ENCODE peak calls at places on chromosome 2, in eight cellular contexts. Z is H9, Q is esophagus squamous epithelium, G is fibroblast of lung, R is OCI-LY7, W is suprapubic skin, I is bronchial epithelial cell, O is lower lobe of right lung. N is an unnamed sample.

GRCh38 chr2:41321341-41321740 is 726.5 kb upstream of the PKDCC start:
- DNase-seq in O (no peak), Q (no peak), R (no peak), I (peak; percentile 78), W (no peak), G (no peak), Z (no peak), N (no peak)

GRCh38 chr2:219010162-219010756 is 17.0 kb upstream of the CRYBA2 start:
- DNase-seq in W (no peak), R (peak; percentile 44), Z (peak; percentile 67), G (no peak), I (peak; percentile 25), Q (no peak), O (no peak), N (no peak)

GRCh38 chr2:26086155-26086634 is 52.3 kb downstream of the RAB10 start:
- DNase-seq in I (peak; percentile 60), G (peak; percentile 95), O (no peak), Z (no peak), W (no peak), R (no peak), Q (no peak), N (no peak)

GRCh38 chr2:217731805-217732204 is 271.0 kb downstream of the TNS1 start:
- DNase-seq in W (no peak), Q (no peak), Z (no peak), G (peak; percentile 45), R (no peak), I (no peak), O (no peak), N (no peak)

GRCh38 chr2:86646865-86647264 is 23.2 kb upstream of the RNF103 start:
- DNase-seq in W (no peak), I (peak; percentile 19), Z (no peak), R (no peak), G (no peak), Q (no peak), O (no peak), N (no peak)

GRCh38 chr2:84879595-84880394 is 1.1 kb downstream of the TRABD2A start:
- DNase-seq in I (no peak), Z (peak; percentile 50), Q (no peak), G (no peak), R (peak; percentile 28), W (no peak), O (no peak), N (no peak)

GRCh38 chr2:218465987-218466633 is 47.2 kb downstream of the VIL1 start:
- DNase-seq in Q (no peak), I (peak; percentile 44), W (no peak), Z (no peak), O (no peak), G (peak; percentile 16), R (peak; percentile 24), N (peak; percentile 3)

GRCh38 chr2:39492095-39492590 is 55.1 kb upstream of the MAP4K3 start:
- DNase-seq in Q (no peak), Z (no peak), W (no peak), O (no peak), R (peak; percentile 94), G (peak; percentile 99), I (peak; percentile 99), N (peak; percentile 78)

GRCh38 chr2:122734756-122735155 is 979.3 kb downstream of the TSN start:
- DNase-seq in G (peak; percentile 70), Q (no peak), R (no peak), W (no peak), I (no peak), Z (peak; percentile 88), O (no peak), N (no peak)

GRCh38 chr2:26846881-26847662 is 860 bp upstream of the DPYSL5 start:
- DNase-seq in O (no peak), Z (no peak), Q (no peak), G (no peak), R (no peak), I (no peak), W (no peak), N (no peak)

GRCh38 chr2:219448099-219448775 is 13.6 kb downstream of the SPEG start:
- DNase-seq in R (no peak), Q (no peak), W (no peak), I (no peak), O (no peak), Z (peak; percentile 63), G (no peak), N (no peak)

GRCh38 chr2:208101716-208102631 is 22.4 kb downstream of the CRYGD start:
- DNase-seq in G (peak; percentile 34), Q (no peak), Z (no peak), W (no peak), O (no peak), R (no peak), I (peak; percentile 29), N (no peak)

GRCh38 chr2:16037808-16038457 is 97.6 kb downstream of the MYCN start:
- DNase-seq in Q (no peak), G (no peak), I (no peak), O (no peak), W (no peak), Z (no peak), R (no peak), N (no peak)

GRCh38 chr2:10787176-10787968 is 25.2 kb downstream of the PDIA6 start:
- DNase-seq in I (no peak), R (peak; percentile 18), G (no peak), Z (peak; percentile 64), O (no peak), Q (no peak), W (no peak), N (no peak)

GRCh38 chr2:224410946-224411561 is 9.1 kb upstream of the FAM124B start:
- DNase-seq in Z (no peak), I (peak; percentile 54), Q (no peak), W (no peak), O (no peak), G (peak; percentile 57), R (no peak), N (no peak)

GRCh38 chr2:156343096-156343939 is 10.8 kb upstream of the NR4A2 start:
- DNase-seq in G (no peak), Z (no peak), W (no peak), R (no peak), Q (no peak), O (no peak), I (no peak), N (no peak)

GRCh38 chr2:136255648-136256461 is 137.9 kb upstream of the CXCR4 start:
- DNase-seq in W (no peak), O (no peak), Q (no peak), R (peak; percentile 85), Z (no peak), I (no peak), G (no peak), N (no peak)
- TF ChIP-seq CTCF in W (no peak), O (no peak), Q (no peak), R (peak; percentile 80), Z (peak; percentile 21), I (no peak), G (no peak), N (no peak)

GRCh38 chr2:70785137-70785911 is 5.1 kb downstream of the FIGLA start:
- DNase-seq in Z (peak; percentile 62), G (peak; percentile 31), I (peak; percentile 35), R (peak; percentile 20), Q (no peak), O (no peak), W (no peak), N (no peak)
- TF ChIP-seq CTCF in Z (peak; percentile 79), G (peak; percentile 34), I (peak; percentile 58), R (peak; percentile 69), Q (no peak), O (peak; percentile 30), W (no peak), N (peak; percentile 24)

GRCh38 chr2:177252808-177253531 is 11.6 kb downstream of the NFE2L2 start:
- DNase-seq in Q (no peak), W (no peak), R (no peak), G (no peak), Z (no peak), I (peak; percentile 51), O (no peak), N (no peak)

GRCh38 chr2:177256026-177256425 is 8.5 kb downstream of the NFE2L2 start:
- DNase-seq in Z (no peak), Q (no peak), W (no peak), I (no peak), R (no peak), O (no peak), G (no peak), N (no peak)

GRCh38 chr2:177255227-177255601 is 9.3 kb downstream of the NFE2L2 start:
- DNase-seq in I (no peak), G (no peak), Z (no peak), O (no peak), W (no peak), R (no peak), Q (no peak), N (no peak)

GRCh38 chr2:177253704-177254103 is 10.8 kb downstream of the NFE2L2 start:
- DNase-seq in Q (no peak), G (no peak), O (no peak), R (no peak), Z (no peak), W (no peak), I (no peak), N (no peak)

DNA sequence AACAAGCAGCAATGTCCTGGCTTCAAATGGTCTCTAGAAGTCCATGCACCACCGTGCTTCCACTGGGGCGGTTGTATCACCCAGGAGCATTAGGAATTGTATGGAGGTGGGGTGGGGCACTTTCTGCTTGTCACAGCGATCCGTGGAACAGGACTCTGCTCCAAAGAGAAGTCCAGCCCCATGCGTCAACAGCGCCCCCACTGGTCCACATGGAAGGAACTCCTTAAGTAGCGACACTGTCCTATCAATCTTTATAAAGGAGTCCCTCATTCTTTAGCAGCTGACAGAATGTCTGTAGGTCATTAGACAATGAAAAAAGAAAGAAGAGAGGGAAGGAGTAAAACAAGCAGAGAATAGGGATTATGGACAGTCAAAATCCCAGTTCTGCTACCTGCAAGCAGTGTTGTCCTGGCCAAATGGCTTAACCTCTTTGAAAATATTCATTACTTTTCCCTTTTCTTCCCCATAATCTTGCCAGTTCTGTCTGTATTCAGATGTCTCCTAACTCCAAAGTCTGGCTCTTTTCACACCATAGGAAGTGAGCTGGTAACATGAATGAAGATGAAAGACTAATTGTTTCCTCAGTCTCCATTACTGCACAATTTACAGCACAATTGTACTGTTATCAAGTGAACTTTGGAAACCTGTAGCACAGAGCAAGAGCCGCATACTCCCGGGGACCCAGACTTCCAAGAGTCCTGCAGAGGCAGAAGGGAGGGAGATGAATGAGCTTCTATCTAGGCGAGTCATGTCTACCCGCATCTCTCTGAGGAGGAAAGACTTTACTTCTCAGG is 9.9 kb downstream of the NFE2L2 start:
- DNase-seq in I (no peak), Q (no peak), O (peak; percentile 57), W (no peak), Z (peak; percentile 80), G (peak; percentile 59), R (no peak), N (no peak)
- TF ChIP-seq CTCF in I (peak; percentile 61), Q (no peak), O (peak; percentile 20), W (peak; percentile 23), Z (peak; percentile 87), G (peak; percentile 37), R (peak; percentile 70), N (peak; percentile 36)

DNA sequence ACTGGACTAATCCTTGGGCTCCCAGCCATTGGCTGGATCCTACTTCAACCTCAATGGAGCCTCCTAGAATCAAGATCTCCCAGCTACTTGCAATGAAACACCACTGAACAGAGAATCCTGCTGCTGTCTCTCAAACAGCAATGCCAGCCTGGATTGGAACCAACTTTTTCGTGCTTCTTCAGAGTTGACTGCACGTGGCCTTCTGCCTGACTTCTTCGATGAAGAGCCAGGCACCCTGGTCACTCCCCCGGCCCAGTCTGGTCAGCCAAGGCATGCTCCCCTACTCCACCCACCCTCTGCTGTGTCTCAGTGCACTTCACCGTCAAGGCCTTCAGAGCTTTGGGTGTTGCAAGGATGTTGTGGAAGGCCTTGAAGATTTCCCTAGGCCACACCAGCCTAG is 148.7 kb downstream of the CLIP4 start:
- DNase-seq in W (no peak), Q (no peak), I (no peak), Z (no peak), G (no peak), R (no peak), O (no peak), N (no peak)
- TF ChIP-seq CTCF in W (no peak), Q (no peak), I (no peak), Z (no peak), G (no peak), R (no peak), O (no peak), N (no peak)

GRCh38 chr2:181104512-181105121 is 124.2 kb downstream of the UBE2E3 start:
- DNase-seq in G (peak; percentile 58), Q (no peak), W (no peak), O (no peak), I (peak; percentile 57), Z (no peak), R (peak; percentile 33), N (peak; percentile 58)
- TF ChIP-seq CTCF in G (peak; percentile 79), Q (no peak), W (no peak), O (peak; percentile 62), I (peak; percentile 61), Z (peak; percentile 78), R (peak; percentile 90), N (peak; percentile 86)